ENCODE peak calls at places on chromosomes 12 and 14, in four cellular contexts. L is IMR-90, E is H1, V is H9. R is an unnamed sample.
A peak's percentile ranks its signal among the peaks of the same experiment; 100 is the strongest.

GRCh38 chr12:94141004-94141764 is 7.2 kb upstream of the PLXNC1 start:
- DNase-seq in L (no peak), E (no peak), V (no peak), R (no peak)

GRCh38 chr12:124388679-124389536 is 94.0 kb downstream of the RFLNA start:
- DNase-seq in L (peak; percentile 85), E (no peak), V (peak; percentile 84), R (peak; percentile 92)

GRCh38 chr12:40013292-40013691 is 92.6 kb downstream of the SLC2A13 start:
- DNase-seq in L (no peak), E (no peak), V (no peak), R (no peak)

GRCh38 chr12:126182619-126183236 is 1117.5 kb downstream of the AACS start:
- DNase-seq in L (no peak), E (no peak), V (no peak), R (no peak)

GRCh38 chr12:57560516-57560915 is 10.7 kb downstream of the KIF5A start:
- DNase-seq in L (no peak), E (no peak), V (no peak), R (no peak)

GRCh38 chr12:104653730-104654328 is 197.1 kb downstream of the CHST11 start:
- DNase-seq in L (no peak), E (no peak), V (peak; percentile 70), R (peak; percentile 73)

GRCh38 chr14:74400328-74400727 is 25.7 kb downstream of the SYNDIG1L start:
- DNase-seq in L (no peak), E (peak; percentile 23), V (peak; percentile 71), R (peak; percentile 93)

GRCh38 chr12:96070670-96071279 is 35.4 kb upstream of the LTA4H start:
- DNase-seq in L (no peak), E (no peak), V (peak; percentile 68), R (peak; percentile 80)

GRCh38 chr14:100584056-100585031 is 2.9 kb downstream of the BEGAIN start:
- DNase-seq in L (no peak), E (no peak), V (no peak), R (no peak)

GRCh38 chr12:124979568-124979967 is 9.4 kb downstream of the DHX37 start:
- DNase-seq in L (no peak), E (no peak), V (peak; percentile 34), R (peak; percentile 12)

GRCh38 chr12:110269622-110270124 is 11.4 kb upstream of the ATP2A2 start:
- DNase-seq in L (peak; percentile 84), E (no peak), V (peak; percentile 68), R (peak; percentile 91)

GRCh38 chr12:132522586-132523380 is 32.8 kb downstream of the FBRSL1 start:
- DNase-seq in L (no peak), E (no peak), V (no peak), R (no peak)

GRCh38 chr12:47616440-47616839 is 89.4 kb downstream of the RPAP3 start:
- DNase-seq in L (no peak), E (no peak), V (no peak), R (no peak)

GRCh38 chr12:39116877-39117276 is 211.5 kb upstream of the CPNE8 start:
- DNase-seq in L (no peak), E (no peak), V (no peak), R (no peak)

GRCh38 chr14:22908601-22909000 is 10.3 kb downstream of the RBM23 start:
- DNase-seq in L (peak; percentile 51), E (no peak), V (no peak), R (no peak)

GRCh38 chr14:55780156-55780946 is 200.3 kb downstream of the KTN1 start:
- DNase-seq in L (peak; percentile 33), E (no peak), V (no peak), R (no peak)

GRCh38 chr12:128864516-128865186 is 11.4 kb downstream of the GLT1D1 start:
- DNase-seq in L (no peak), E (no peak), V (no peak), R (no peak)

GRCh38 chr12:12266873-12267634 is at the start of gene LRP6:
- DNase-seq in L (peak; percentile 94), E (peak; percentile 65), V (peak; percentile 94), R (peak; percentile 97)

GRCh38 chr12:112419269-112420133 is 754 bp downstream of the PTPN11 start:
- DNase-seq in L (peak; percentile 82), E (no peak), V (peak; percentile 73), R (peak; percentile 92)

GRCh38 chr14:90851327-90852036 is 35.3 kb upstream of the TTC7B start:
- DNase-seq in L (no peak), E (no peak), V (no peak), R (no peak)

GRCh38 chr14:21098134-21098891 is at the start of gene ZNF219:
- DNase-seq in L (peak; percentile 27), E (peak; percentile 54), V (peak; percentile 83), R (peak; percentile 88)

GRCh38 chr12:4031703-4032291 is 158.6 kb upstream of the PARP11 start:
- DNase-seq in L (peak; percentile 20), E (no peak), V (peak; percentile 53), R (no peak)

GRCh38 chr14:64503184-64503433 is 529 bp downstream of the ZBTB25 start:
- DNase-seq in L (no peak), E (no peak), V (no peak), R (no peak)

GRCh38 chr14:103292426-103293374 is 41.3 kb upstream of the EIF5 start:
- DNase-seq in L (peak; percentile 53), E (no peak), V (peak; percentile 74), R (peak; percentile 75)

GRCh38 chr12:98698603-98699463 is 53.7 kb downstream of the APAF1 start:
- DNase-seq in L (peak; percentile 59), E (no peak), V (no peak), R (peak; percentile 81)

GRCh38 chr12:124301084-124301654 is 6.3 kb downstream of the RFLNA start:
- DNase-seq in L (no peak), E (no peak), V (no peak), R (no peak)

GRCh38 chr12:122793685-122794106 is 19.3 kb downstream of the CCDC62 start:
- DNase-seq in L (peak; percentile 69), E (no peak), V (no peak), R (peak; percentile 58)
- H3K56ac ChIP-seq in L (no peak overlapping the region), E (no peak overlapping the region), V (no peak overlapping the region), R (no peak overlapping the region)

GRCh38 chr14:105335735-105336476 is 21.4 kb downstream of the PACS2 start:
- DNase-seq in L (no peak), E (no peak), V (no peak), R (no peak)

GRCh38 chr14:105337433-105337832 is 22.9 kb downstream of the PACS2 start:
- DNase-seq in L (no peak), E (no peak), V (no peak), R (no peak)

GRCh38 chr14:105336477-105337287 is 22.1 kb downstream of the PACS2 start:
- DNase-seq in L (no peak), E (no peak), V (no peak), R (no peak)

GRCh38 chr14:105337966-105338365 is 23.4 kb downstream of the PACS2 start:
- DNase-seq in L (no peak), E (no peak), V (no peak), R (no peak)

DNA sequence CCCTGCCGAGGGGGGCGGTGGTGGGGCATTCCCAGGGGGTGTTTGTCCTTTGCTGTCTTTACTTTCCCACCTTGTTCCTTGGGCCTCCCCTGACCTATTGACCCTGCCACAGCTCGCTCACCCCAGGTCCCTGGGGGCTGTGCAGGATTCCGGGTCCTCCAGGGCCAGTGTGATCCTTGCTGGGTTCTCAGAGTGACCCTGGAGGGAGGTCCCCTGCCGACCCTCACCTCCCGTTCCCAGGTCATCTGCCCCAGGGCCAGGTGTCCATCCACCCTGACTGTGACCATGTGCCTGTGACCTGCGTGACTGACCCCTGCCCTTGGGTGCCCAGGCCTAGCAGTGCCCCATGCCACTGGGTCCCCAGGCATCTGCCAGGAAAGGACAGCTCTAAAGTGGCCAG is 23.8 kb downstream of the PACS2 start:
- DNase-seq in L (no peak), E (no peak), V (no peak), R (no peak)
- H3K56ac ChIP-seq in L (no peak overlapping the region), E (no peak overlapping the region), V (no peak overlapping the region), R (no peak overlapping the region)

GRCh38 chr12:121893901-121894540 is 5.4 kb downstream of the PSMD9 start:
- DNase-seq in L (peak; percentile 77), E (no peak), V (peak; percentile 66), R (peak; percentile 32)
- H3K56ac ChIP-seq in L (no peak overlapping the region), E (no peak overlapping the region), V (no peak overlapping the region), R (no peak overlapping the region)

GRCh38 chr14:96119947-96120346 is 80.8 kb downstream of the C14orf132 start:
- DNase-seq in L (peak; percentile 43), E (no peak), V (no peak), R (no peak)

GRCh38 chr14:96120941-96121340 is 81.8 kb downstream of the C14orf132 start:
- DNase-seq in L (no peak), E (no peak), V (no peak), R (no peak)

GRCh38 chr14:96121660-96122395 is 82.7 kb downstream of the C14orf132 start:
- DNase-seq in L (peak; percentile 94), E (no peak), V (no peak), R (no peak)

GRCh38 chr14:96120392-96120791 is 81.2 kb downstream of the C14orf132 start:
- DNase-seq in L (no peak), E (no peak), V (peak; percentile 5), R (no peak)

GRCh38 chr14:96122496-96122895 is 82.1 kb upstream of the BDKRB2 start:
- DNase-seq in L (peak; percentile 90), E (no peak), V (no peak), R (peak; percentile 35)
- H3K56ac ChIP-seq in L (peak overlapping the region; percentile 98), E (no peak overlapping the region), V (no peak overlapping the region), R (no peak overlapping the region)

R was measured in mesendoderm.